ENCODE peak calls at places on chromosome 4, in four cellular contexts. V is HepG2, L is K562, P is GM12878. F is an unnamed sample.

GRCh38 chr4:168710353-168710946 is 213.6 kb downstream of the PALLD start:
- DNase-seq in L (peak; percentile 11), P (no peak), V (peak; percentile 18), F (peak; percentile 82)

GRCh38 chr4:137129471-137130244 is 402.6 kb downstream of the PCDH18 start:
- DNase-seq in P (no peak), L (no peak), V (no peak), F (no peak)

GRCh38 chr4:80393970-80394250 is 58.4 kb downstream of the CFAP299 start:
- DNase-seq in P (no peak), L (no peak), V (no peak), F (no peak)

GRCh38 chr4:120948382-120948781 is 25.9 kb upstream of the PRDM5 start:
- DNase-seq in L (no peak), V (no peak), P (no peak), F (no peak)

GRCh38 chr4:24473309-24473721 is 111.0 kb downstream of the DHX15 start:
- DNase-seq in L (peak; percentile 20), V (no peak), P (no peak), F (no peak)

GRCh38 chr4:3440011-3440410 is 1.8 kb upstream of the HGFAC start:
- DNase-seq in V (no peak), L (no peak), P (no peak), F (no peak)

GRCh38 chr4:169338246-169338645 is 67.5 kb upstream of the SH3RF1 start:
- DNase-seq in V (no peak), L (no peak), P (no peak), F (no peak)

GRCh38 chr4:138110815-138111214 is 131.3 kb downstream of the SLC7A11 start:
- DNase-seq in V (no peak), L (no peak), P (no peak), F (peak; percentile 94)

GRCh38 chr4:184473515-184474260 is 662 bp downstream of the IRF2 start:
- DNase-seq in V (no peak), P (no peak), L (peak; percentile 51), F (no peak)

GRCh38 chr4:153151535-153152452 is 52.4 kb upstream of the TRIM2 start:
- DNase-seq in P (no peak), L (no peak), V (no peak), F (peak; percentile 13)

GRCh38 chr4:184969610-184970009 is 48.7 kb upstream of the HELT start:
- DNase-seq in L (no peak), P (no peak), V (no peak), F (no peak)

GRCh38 chr4:1512738-1513660 is 106.8 kb upstream of the NKX1-1 start:
- DNase-seq in V (peak; percentile 16), P (no peak), L (peak; percentile 57), F (peak; percentile 5)

GRCh38 chr4:84870398-84871163 is 95.9 kb downstream of the WDFY3 start:
- DNase-seq in P (no peak), V (peak; percentile 9), L (peak; percentile 15), F (peak; percentile 94)

GRCh38 chr4:5238106-5238505 is 186.8 kb downstream of the STK32B start:
- DNase-seq in V (no peak), L (no peak), P (no peak), F (no peak)

GRCh38 chr4:89640620-89641366 is 196.2 kb downstream of the SNCA start:
- DNase-seq in V (peak; percentile 80), P (no peak), L (peak; percentile 44), F (no peak)

GRCh38 chr4:125735107-125735506 is 420.4 kb downstream of the FAT4 start:
- DNase-seq in P (no peak), V (peak; percentile 33), L (no peak), F (peak; percentile 84)

GRCh38 chr4:159607824-159608223 is 504.9 kb downstream of the RAPGEF2 start:
- DNase-seq in P (no peak), L (no peak), V (no peak), F (no peak)

GRCh38 chr4:37671072-37671471 is 15.1 kb downstream of the RELL1 start:
- DNase-seq in V (no peak), P (no peak), L (no peak), F (no peak)

GRCh38 chr4:762211-763190 is 56.9 kb downstream of the PCGF3 start:
- DNase-seq in L (no peak), P (no peak), V (peak; percentile 58), F (peak; percentile 26)

GRCh38 chr4:120071192-120071795 is 4.6 kb upstream of the MAD2L1 start:
- DNase-seq in V (peak; percentile 43), L (peak; percentile 79), P (no peak), F (peak; percentile 72)

GRCh38 chr4:189832528-189832927 is 108.1 kb upstream of the FRG1 start:
- DNase-seq in L (no peak), P (no peak), V (no peak), F (no peak)

GRCh38 chr4:71333960-71334951 is 4.6 kb upstream of the SLC4A4 start:
- DNase-seq in V (no peak), L (no peak), P (no peak), F (no peak)

GRCh38 chr4:59553739-59554126 is 1646.4 kb upstream of the ADGRL3 start:
- DNase-seq in P (no peak), V (no peak), L (no peak), F (peak; percentile 3)

GRCh38 chr4:118102195-118102594 is 67.9 kb downstream of the NDST3 start:
- DNase-seq in P (no peak), V (no peak), L (no peak), F (no peak)

GRCh38 chr4:94577136-94577535 is 125.4 kb downstream of the PDLIM5 start:
- DNase-seq in P (no peak), L (no peak), V (no peak), F (peak; percentile 70)

DNA sequence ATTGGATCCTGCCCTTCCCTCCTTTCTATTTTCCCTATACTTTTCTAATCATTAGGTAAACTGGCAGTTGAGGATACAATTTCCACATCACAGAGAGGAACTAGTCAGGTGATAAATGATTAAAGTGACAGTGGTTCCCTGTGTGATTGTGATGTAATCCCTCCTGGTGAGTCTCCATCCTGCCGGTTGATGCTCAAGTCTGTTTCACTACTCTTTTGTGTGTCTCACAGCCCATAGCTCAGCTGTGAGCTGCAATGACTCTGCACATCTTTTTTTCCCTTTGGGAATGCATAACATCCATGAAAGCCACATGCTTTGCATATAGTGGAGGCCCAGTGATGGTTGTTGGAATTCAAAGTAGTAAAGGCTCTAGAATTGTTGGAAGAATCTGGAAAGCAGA is 60.4 kb downstream of the CCNI start:
- DNase-seq in V (no peak), L (no peak), P (no peak), F (no peak)
- H3K9ac ChIP-seq in V (no peak overlapping the region), L (no peak overlapping the region), P (no peak overlapping the region), F (no peak overlapping the region)

GRCh38 chr4:155666701-155667537 is at the start of gene GUCY1A1:
- DNase-seq in P (no peak), V (no peak), L (no peak), F (peak; percentile 61)
- TF ChIP-seq POLR2AphosphoS5 in P (no peak), V (no peak), L (no peak), F (no peak)

GRCh38 chr4:158128540-158128939 is 44.3 kb downstream of the GASK1B start:
- DNase-seq in L (no peak), V (no peak), P (no peak), F (no peak)

GRCh38 chr4:158130204-158130603 is 42.6 kb downstream of the GASK1B start:
- DNase-seq in V (no peak), L (no peak), P (no peak), F (no peak)

GRCh38 chr4:158133551-158133950 is 39.3 kb downstream of the GASK1B start:
- DNase-seq in V (no peak), L (no peak), P (no peak), F (no peak)

GRCh38 chr4:158131037-158131436 is 41.8 kb downstream of the GASK1B start:
- DNase-seq in P (no peak), V (no peak), L (no peak), F (no peak)

GRCh38 chr4:158129649-158130048 is 43.2 kb downstream of the GASK1B start:
- DNase-seq in P (no peak), L (no peak), V (no peak), F (no peak)
- TF ChIP-seq MYC in P (no peak), L (no peak), V (no peak), F (no peak)

DNA sequence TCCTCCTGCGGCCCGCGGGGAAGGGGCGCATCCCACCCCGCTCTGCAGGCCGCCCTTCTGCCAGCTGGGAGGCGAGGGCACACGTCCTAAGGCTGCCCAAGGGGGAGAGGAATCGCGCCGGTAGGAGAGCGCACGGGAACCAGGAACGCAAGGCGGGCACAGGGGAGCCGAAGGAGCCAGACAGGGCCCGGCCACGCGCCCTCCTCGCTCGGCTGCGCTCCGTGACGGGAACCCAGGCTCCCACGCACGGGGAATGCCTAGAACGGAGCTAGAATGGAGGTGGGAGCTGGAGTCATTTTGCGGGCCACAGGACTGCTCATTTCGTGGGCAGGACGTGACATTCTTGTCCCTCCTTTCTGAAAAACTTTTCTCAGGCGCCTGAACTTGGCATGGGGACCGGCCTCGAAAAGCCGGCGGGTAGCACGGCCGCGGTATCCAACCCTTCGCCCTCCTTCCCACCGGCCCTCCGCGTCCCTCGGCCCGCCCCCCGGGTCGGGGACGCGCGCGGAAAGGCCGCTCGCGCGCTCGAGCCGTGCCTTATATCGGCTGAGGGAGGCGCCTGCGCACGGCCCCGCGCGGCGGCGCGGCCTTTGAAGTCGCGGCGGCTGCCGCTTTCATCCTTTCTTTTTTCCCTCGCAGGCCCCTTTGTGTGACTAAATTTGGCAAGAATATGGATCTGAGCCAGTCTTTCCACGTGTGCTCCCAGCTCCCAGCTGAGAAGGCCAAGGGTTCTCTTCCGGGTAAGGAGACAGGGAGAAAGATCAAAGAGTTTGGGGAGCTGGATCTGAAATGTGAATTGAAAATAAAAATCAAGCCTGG is 4.3 kb upstream of the LEF1 start:
- DNase-seq in L (peak; percentile 88), V (peak; percentile 41), P (no peak), F (peak; percentile 37)
- H3K9ac ChIP-seq in L (peak overlapping the region; percentile 88), V (no peak overlapping the region), P (peak overlapping the region; percentile 39), F (peak overlapping the region; percentile 14)

GRCh38 chr4:140756292-140757219 is at the start of gene TBC1D9:
- DNase-seq in V (peak; percentile 68), L (peak; percentile 9), P (peak; percentile 25), F (peak; percentile 97)

GRCh38 chr4:140757220-140757607 is 1.0 kb upstream of the TBC1D9 start:
- DNase-seq in V (no peak), L (no peak), P (no peak), F (no peak)

GRCh38 chr4:140764785-140765392 is 8.7 kb upstream of the TBC1D9 start:
- DNase-seq in L (no peak), P (no peak), V (no peak), F (no peak)

GRCh38 chr4:140762202-140762601 is 6.0 kb upstream of the TBC1D9 start:
- DNase-seq in V (no peak), L (no peak), P (no peak), F (no peak)
- TF ChIP-seq POLR2AphosphoS5 in V (no peak), L (no peak), P (no peak), F (no peak)

GRCh38 chr4:150384249-150384648 is 197.7 kb upstream of the MAB21L2 start:
- DNase-seq in L (no peak), V (no peak), P (no peak), F (no peak)

GRCh38 chr4:150381671-150382427 is 200.1 kb upstream of the MAB21L2 start:
- DNase-seq in V (no peak), L (no peak), P (no peak), F (no peak)

GRCh38 chr4:150389896-150390530 is 191.9 kb upstream of the MAB21L2 start:
- DNase-seq in V (no peak), L (no peak), P (no peak), F (no peak)

GRCh38 chr4:150387983-150388382 is 194.0 kb upstream of the MAB21L2 start:
- DNase-seq in L (no peak), P (no peak), V (no peak), F (no peak)

GRCh38 chr4:150385606-150386005 is 196.3 kb upstream of the MAB21L2 start:
- DNase-seq in L (peak; percentile 11), V (no peak), P (no peak), F (peak; percentile 34)
- TF ChIP-seq MYC in L (no peak), V (no peak), P (no peak), F (no peak)

F was measured in endothelial cell of umbilical vein.